ENCODE peak calls at places on chromosomes 11 and 22, in six cellular contexts. F, N, D, U, B and Q are unnamed samples.
A peak's percentile ranks its signal among the peaks of the same experiment; 100 is the strongest.

GRCh38 chr22:36304429-36304828 is 51.5 kb downstream of the APOL1 start:
- DNase-seq in B (no peak), U (no peak), N (no peak), D (no peak), F (no peak), Q (peak; percentile 92)

GRCh38 chr11:125062931-125063428 is at the start of gene SLC37A2:
- DNase-seq in D (peak; percentile 39), N (peak; percentile 61), U (peak; percentile 71), F (peak; percentile 37), B (peak; percentile 53), Q (peak; percentile 18)

GRCh38 chr11:64713031-64713780 is 9.8 kb downstream of the NRXN2 start:
- DNase-seq in F (peak; percentile 41), N (peak; percentile 48), B (no peak), U (no peak), D (no peak), Q (no peak)

GRCh38 chr11:88421530-88421929 is 84.0 kb upstream of the CTSC start:
- DNase-seq in B (no peak), D (no peak), F (no peak), U (no peak), N (no peak), Q (no peak)

GRCh38 chr11:14308114-14308896 is 50.7 kb downstream of the RRAS2 start:
- DNase-seq in F (peak; percentile 38), B (peak; percentile 16), D (peak; percentile 43), U (no peak), N (no peak), Q (peak; percentile 25)

GRCh38 chr11:33829430-33830141 is 55.3 kb upstream of the FBXO3 start:
- DNase-seq in B (peak; percentile 62), F (peak; percentile 38), U (peak; percentile 59), N (peak; percentile 27), D (peak; percentile 77), Q (peak; percentile 27)

GRCh38 chr11:63492441-63492840 is 1.5 kb upstream of the PLAAT5 start:
- DNase-seq in B (no peak), F (no peak), D (no peak), N (no peak), U (no peak), Q (no peak)

GRCh38 chr22:46105494-46106278 is 44.6 kb upstream of the PPARA start:
- DNase-seq in N (no peak), D (no peak), U (no peak), F (no peak), B (no peak), Q (peak; percentile 81)

GRCh38 chr22:44437493-44438015 is 60.5 kb downstream of the RTL6 start:
- DNase-seq in U (no peak), F (no peak), D (no peak), B (peak; percentile 73), N (no peak), Q (no peak)

GRCh38 chr11:16902979-16903378 is 111.2 kb downstream of the PLEKHA7 start:
- DNase-seq in D (no peak), B (no peak), F (no peak), U (no peak), N (no peak), Q (peak; percentile 51)

GRCh38 chr11:6667733-6668374 is 12.2 kb upstream of the DCHS1 start:
- DNase-seq in B (no peak), N (no peak), D (no peak), F (peak; percentile 24), U (no peak), Q (no peak)

GRCh38 chr22:47786650-47787290 is 1024.3 kb downstream of the TBC1D22A start:
- DNase-seq in B (no peak), F (no peak), N (no peak), U (peak; percentile 34), D (no peak), Q (no peak)

GRCh38 chr11:125167954-125168821 is 3.6 kb downstream of the PKNOX2 start:
- DNase-seq in U (no peak), D (no peak), B (no peak), N (no peak), F (no peak), Q (no peak)

GRCh38 chr11:118241191-118242098 is 10.7 kb downstream of the MPZL3 start:
- DNase-seq in D (no peak), N (no peak), F (no peak), U (peak; percentile 53), B (peak; percentile 15), Q (peak; percentile 59)

GRCh38 chr11:75513250-75513649 is 12.5 kb downstream of the GDPD5 start:
- DNase-seq in B (no peak), F (no peak), U (no peak), N (no peak), D (no peak), Q (peak; percentile 25)

GRCh38 chr11:87035976-87036583 is 1.7 kb upstream of the TMEM135 start:
- DNase-seq in B (no peak), F (no peak), U (no peak), D (no peak), N (no peak), Q (no peak)

GRCh38 chr11:34275486-34275885 is 82.3 kb downstream of the ABTB2 start:
- DNase-seq in D (no peak), F (no peak), U (no peak), N (no peak), B (no peak), Q (no peak)

GRCh38 chr22:26586556-26587325 is 3.2 kb downstream of the TPST2 start:
- DNase-seq in U (no peak), N (no peak), B (no peak), F (no peak), D (no peak), Q (no peak)

GRCh38 chr22:35191412-35191811 is 65.9 kb upstream of the HMGXB4 start:
- DNase-seq in U (no peak), D (no peak), N (no peak), B (peak; percentile 17), F (no peak), Q (peak; percentile 41)